ENCODE peak calls at places on chromosomes 12 and 14, in six cellular contexts. G, E, I, R, W and P are unnamed samples.
A peak's percentile ranks its signal among the peaks of the same experiment; 100 is the strongest.

GRCh38 chr14:105299654-105300541 is 903 bp downstream of the BRF1 start:
- DNase-seq in G (no peak), W (no peak), R (no peak), I (no peak), E (no peak), P (no peak)

GRCh38 chr12:21672151-21672550 is 14.5 kb upstream of the LDHB start:
- DNase-seq in E (no peak), W (no peak), G (no peak), I (no peak), R (no peak), P (no peak)

GRCh38 chr12:63276537-63277365 is 125.8 kb upstream of the AVPR1A start:
- DNase-seq in W (peak; percentile 21), I (peak; percentile 13), R (peak; percentile 2), E (no peak), G (no peak), P (peak; percentile 67)

GRCh38 chr14:91985008-91985407 is 37.5 kb upstream of the FBLN5 start:
- DNase-seq in R (no peak), G (no peak), E (no peak), I (no peak), W (no peak), P (no peak)

GRCh38 chr12:124655317-124656213 is 88.2 kb upstream of the NCOR2 start:
- DNase-seq in W (no peak), G (no peak), I (peak; percentile 21), R (peak; percentile 88), E (peak; percentile 80), P (peak; percentile 64)

GRCh38 chr14:49173765-49174373 is 412.3 kb downstream of the RPS29 start:
- DNase-seq in G (no peak), E (no peak), W (peak; percentile 73), R (peak; percentile 20), I (peak; percentile 57), P (peak; percentile 75)

GRCh38 chr14:35932659-35933159 is 106.6 kb downstream of the BRMS1L start:
- DNase-seq in R (no peak), G (no peak), E (no peak), I (no peak), W (peak; percentile 11), P (no peak)

GRCh38 chr14:21025374-21026151 is 702 bp upstream of the NDRG2 start:
- DNase-seq in W (no peak), E (no peak), I (no peak), R (no peak), G (no peak), P (no peak)

GRCh38 chr12:726281-727140 is 25.9 kb upstream of the WNK1 start:
- DNase-seq in I (peak; percentile 39), R (no peak), G (no peak), E (no peak), W (no peak), P (peak; percentile 58)

GRCh38 chr12:56880416-56881035 is 53.7 kb downstream of the SDR9C7 start:
- DNase-seq in G (no peak), W (no peak), I (no peak), E (no peak), R (no peak), P (no peak)

GRCh38 chr14:54478621-54479215 is 10.1 kb downstream of the GMFB start:
- DNase-seq in G (no peak), E (no peak), R (no peak), W (no peak), I (no peak), P (no peak)

GRCh38 chr14:84670801-84671200 is 859.1 kb upstream of the FLRT2 start:
- DNase-seq in R (no peak), G (no peak), W (no peak), E (no peak), I (no peak), P (no peak)

GRCh38 chr12:14693116-14693515 is 3.3 kb downstream of the GUCY2C start:
- DNase-seq in W (no peak), I (no peak), E (no peak), G (no peak), R (no peak), P (no peak)

GRCh38 chr12:69266045-69266635 is 26.8 kb downstream of the CPSF6 start:
- DNase-seq in E (no peak), R (no peak), G (no peak), W (no peak), I (peak; percentile 12), P (peak; percentile 57)

GRCh38 chr14:24943024-24943423 is 106.9 kb downstream of the STXBP6 start:
- DNase-seq in W (no peak), I (no peak), G (no peak), R (peak; percentile 24), E (no peak), P (no peak)

GRCh38 chr12:13211191-13211858 is 14.8 kb downstream of the EMP1 start:
- DNase-seq in I (no peak), W (no peak), G (no peak), E (no peak), R (no peak), P (peak; percentile 56)

GRCh38 chr12:42584539-42585174 is 4.9 kb downstream of the PRICKLE1 start:
- DNase-seq in E (no peak), W (no peak), R (no peak), G (no peak), I (no peak), P (no peak)

GRCh38 chr12:98983647-98984046 is 338.6 kb downstream of the APAF1 start:
- DNase-seq in E (no peak), R (no peak), I (no peak), G (no peak), W (no peak), P (no peak)

GRCh38 chr14:20489093-20489994 is 16.0 kb upstream of the RNASE10 start:
- DNase-seq in G (no peak), I (peak; percentile 37), R (no peak), E (no peak), W (no peak), P (peak; percentile 53)

GRCh38 chr14:50023671-50024490 is 92.5 kb downstream of the VCPKMT start:
- DNase-seq in G (no peak), W (no peak), I (peak; percentile 58), E (no peak), R (peak; percentile 59), P (peak; percentile 78)

GRCh38 chr12:1314523-1314922 is 279.9 kb downstream of the FBXL14 start:
- DNase-seq in G (no peak), R (no peak), I (no peak), E (no peak), W (no peak), P (no peak)

GRCh38 chr14:41532255-41532654 is 74.4 kb upstream of the LRFN5 start:
- DNase-seq in G (no peak), I (no peak), W (no peak), E (no peak), R (no peak), P (no peak)

GRCh38 chr12:109731231-109731731 is 17.7 kb downstream of the FAM222A start:
- DNase-seq in G (no peak), R (no peak), W (no peak), E (no peak), I (no peak), P (no peak)

GRCh38 chr14:48323655-48324054 is 648.2 kb upstream of the MDGA2 start:
- DNase-seq in R (no peak), I (peak; percentile 8), W (no peak), E (no peak), G (no peak), P (peak; percentile 41)

GRCh38 chr14:54981698-54982097 is 45.2 kb downstream of the WDHD1 start:
- DNase-seq in G (no peak), I (no peak), R (no peak), E (no peak), W (no peak), P (no peak)

GRCh38 chr12:27751386-27752047 is 28.5 kb upstream of the KLHL42 start:
- DNase-seq in E (no peak), W (peak; percentile 13), I (peak; percentile 41), G (no peak), R (no peak), P (peak; percentile 88)

GRCh38 chr14:70254476-70254961 is 65.8 kb upstream of the SLC8A3 start:
- DNase-seq in I (peak; percentile 24), W (no peak), G (no peak), R (no peak), E (peak; percentile 77), P (peak; percentile 68)

GRCh38 chr14:88380405-88380804 is 5.1 kb upstream of the SPATA7 start:
- DNase-seq in W (peak; percentile 20), R (no peak), G (no peak), I (no peak), E (no peak), P (peak; percentile 8)
- TF ChIP-seq CTCF in W (peak; percentile 65), R (peak; percentile 19), G (no peak), I (no peak), E (peak; percentile 44), P (peak; percentile 21)

DNA sequence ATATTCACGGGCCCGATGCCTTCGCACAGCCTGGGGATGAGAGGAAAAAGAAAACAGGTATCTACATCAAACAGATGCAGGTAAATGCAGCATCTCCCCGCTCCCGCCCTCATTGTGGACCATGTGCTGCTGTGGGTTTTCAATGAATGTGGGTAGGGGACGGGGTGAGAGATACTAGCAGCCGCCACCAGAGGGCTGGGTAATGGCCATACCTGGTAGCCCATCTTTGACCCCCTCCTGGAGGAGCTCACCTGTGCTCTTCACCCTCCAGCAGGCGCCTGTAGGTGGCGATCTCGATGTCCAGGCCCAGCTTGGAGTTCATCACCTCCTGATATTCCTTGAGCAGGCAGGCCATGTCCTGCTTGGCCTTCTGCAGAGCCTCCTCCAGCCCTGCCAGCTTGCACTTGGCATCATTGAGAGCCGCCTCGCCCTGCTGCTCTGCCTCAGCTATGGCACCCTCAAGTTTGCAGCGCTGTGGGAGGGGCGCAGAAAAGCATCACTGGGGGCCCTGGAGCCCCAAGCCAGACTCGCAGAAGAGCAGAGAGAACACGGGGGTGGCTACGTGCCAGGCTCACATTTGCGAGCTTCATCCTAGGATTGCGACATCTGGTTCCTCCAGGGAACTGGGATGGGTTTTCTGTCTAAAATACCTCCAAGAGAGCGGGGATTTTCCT is 10.2 kb downstream of the KRT82 start:
- DNase-seq in I (peak; percentile 55), R (no peak), W (peak; percentile 33), G (no peak), E (no peak), P (peak; percentile 83)
- TF ChIP-seq CTCF in I (no peak), R (no peak), W (peak; percentile 74), G (no peak), E (peak; percentile 60), P (peak; percentile 56)

GRCh38 chr14:51157012-51157411 is 62.1 kb upstream of the TRIM9 start:
- DNase-seq in R (no peak), E (no peak), W (peak; percentile 15), I (peak; percentile 18), G (no peak), P (peak; percentile 44)
- TF ChIP-seq CTCF in R (peak; percentile 29), E (peak; percentile 63), W (peak; percentile 66), I (peak; percentile 24), G (no peak), P (peak; percentile 33)

GRCh38 chr12:111328138-111328537 is 40.8 kb downstream of the PHETA1 start:
- DNase-seq in E (no peak), I (no peak), W (no peak), G (no peak), R (no peak), P (no peak)

GRCh38 chr12:111322336-111323250 is 46.3 kb downstream of the PHETA1 start:
- DNase-seq in W (no peak), G (no peak), R (no peak), I (no peak), E (no peak), P (no peak)

GRCh38 chr12:111330800-111331752 is 37.8 kb downstream of the PHETA1 start:
- DNase-seq in R (peak; percentile 15), W (peak; percentile 61), E (no peak), G (no peak), I (peak; percentile 59), P (peak; percentile 65)

DNA sequence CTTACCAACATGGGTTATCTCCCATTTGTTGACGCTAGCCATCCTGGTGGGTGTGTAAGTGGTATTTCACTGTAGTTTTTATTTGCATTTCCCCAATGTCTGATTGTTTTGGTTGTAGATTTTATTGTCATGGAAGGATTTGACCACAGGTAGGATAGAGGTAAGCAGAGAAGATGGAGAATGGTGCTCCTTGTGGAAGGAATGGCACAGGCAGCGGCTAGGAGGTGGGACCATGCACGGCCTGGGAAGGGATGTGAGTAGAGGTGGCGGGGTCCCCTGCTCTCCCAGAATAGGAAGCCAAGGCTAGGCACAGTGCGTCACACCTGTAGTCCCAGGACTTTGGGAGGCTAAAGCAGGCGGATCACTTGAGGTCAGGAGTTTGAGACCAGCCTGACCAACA is 41.4 kb downstream of the PHETA1 start:
- DNase-seq in G (no peak), I (no peak), E (no peak), W (no peak), R (no peak), P (no peak)
- TF ChIP-seq CTCF in G (no peak), I (no peak), E (no peak), W (no peak), R (no peak), P (no peak)